ENCODE peak calls at places on chromosomes 12 and 14, in six cellular contexts. One of them, this sample, is unnamed.

GRCh38 chr12:65781681-65782269 is 42.5 kb upstream of the HMGA2 start:
- DNase-seq in H1: no peak
- DNase-seq in H9: no peak
- DNase-seq in mesenchymal stem cell: no peak
- DNase-seq in neuronal stem cell: no peak
- DNase-seq in IMR-90: no peak
- DNase-seq in this sample: no peak

GRCh38 chr12:4870423-4870822 is 39.3 kb upstream of the KCNA1 start:
- DNase-seq in H1: no peak
- DNase-seq in IMR-90: no peak
- DNase-seq in H9: no peak
- DNase-seq in mesenchymal stem cell: no peak
- DNase-seq in neuronal stem cell: no peak
- DNase-seq in this sample: no peak

GRCh38 chr12:1719139-1719538 is 28.3 kb downstream of the ADIPOR2 start:
- DNase-seq in H9: no peak
- DNase-seq in neuronal stem cell: no peak
- DNase-seq in IMR-90: no peak
- DNase-seq in mesenchymal stem cell: no peak
- DNase-seq in H1: no peak
- DNase-seq in this sample: no peak

GRCh38 chr14:102786758-102787157 is 9.5 kb downstream of the TRAF3 start:
- DNase-seq in H9: no peak
- DNase-seq in H1: no peak
- DNase-seq in neuronal stem cell: no peak
- DNase-seq in IMR-90: peak; percentile 47
- DNase-seq in mesenchymal stem cell: no peak
- DNase-seq in this sample: peak; percentile 71

GRCh38 chr12:52234226-52234810 is 1.3 kb downstream of the KRT7 start:
- DNase-seq in H1: no peak
- DNase-seq in neuronal stem cell: no peak
- DNase-seq in IMR-90: no peak
- DNase-seq in H9: no peak
- DNase-seq in mesenchymal stem cell: no peak
- DNase-seq in this sample: no peak

GRCh38 chr14:101004176-101004575 is 100.7 kb upstream of the RTL1 start:
- DNase-seq in mesenchymal stem cell: no peak
- DNase-seq in neuronal stem cell: no peak
- DNase-seq in IMR-90: no peak
- DNase-seq in H9: no peak
- DNase-seq in H1: no peak
- DNase-seq in this sample: no peak

GRCh38 chr14:74558655-74559054 is 53.4 kb downstream of the LTBP2 start:
- DNase-seq in IMR-90: peak; percentile 69
- DNase-seq in H9: no peak
- DNase-seq in neuronal stem cell: no peak
- DNase-seq in mesenchymal stem cell: no peak
- DNase-seq in H1: no peak
- DNase-seq in this sample: no peak

GRCh38 chr14:72808564-72808963 is 85.3 kb downstream of the DPF3 start:
- DNase-seq in mesenchymal stem cell: no peak
- DNase-seq in IMR-90: no peak
- DNase-seq in H1: no peak
- DNase-seq in neuronal stem cell: no peak
- DNase-seq in H9: no peak
- DNase-seq in this sample: no peak

GRCh38 chr12:104426926-104427546 is 29.7 kb upstream of the CHST11 start:
- DNase-seq in H9: no peak
- DNase-seq in H1: no peak
- DNase-seq in neuronal stem cell: no peak
- DNase-seq in mesenchymal stem cell: peak; percentile 83
- DNase-seq in IMR-90: peak; percentile 70
- DNase-seq in this sample: peak; percentile 55

GRCh38 chr12:49838973-49839633 is 3.8 kb downstream of the BCDIN3D start:
- DNase-seq in H1: no peak
- DNase-seq in mesenchymal stem cell: peak; percentile 59
- DNase-seq in H9: no peak
- DNase-seq in neuronal stem cell: no peak
- DNase-seq in IMR-90: peak; percentile 35
- DNase-seq in this sample: peak; percentile 44

GRCh38 chr12:44117368-44117767 is 281.5 kb downstream of the TMEM117 start:
- DNase-seq in neuronal stem cell: no peak
- DNase-seq in mesenchymal stem cell: no peak
- DNase-seq in H1: no peak
- DNase-seq in H9: no peak
- DNase-seq in IMR-90: peak; percentile 2
- DNase-seq in this sample: no peak

GRCh38 chr14:102758087-102758486 is 19.2 kb upstream of the TRAF3 start:
- DNase-seq in mesenchymal stem cell: no peak
- DNase-seq in H9: no peak
- DNase-seq in H1: no peak
- DNase-seq in neuronal stem cell: no peak
- DNase-seq in IMR-90: no peak
- DNase-seq in this sample: no peak

GRCh38 chr14:69002069-69002468 is 23.0 kb upstream of the ACTN1 start:
- DNase-seq in mesenchymal stem cell: peak; percentile 61
- DNase-seq in neuronal stem cell: no peak
- DNase-seq in H9: peak; percentile 67
- DNase-seq in IMR-90: no peak
- DNase-seq in H1: no peak
- DNase-seq in this sample: peak; percentile 85

GRCh38 chr12:124085419-124085818 is 112.4 kb downstream of the ZNF664 start:
- DNase-seq in neuronal stem cell: no peak
- DNase-seq in H9: no peak
- DNase-seq in H1: no peak
- DNase-seq in IMR-90: no peak
- DNase-seq in mesenchymal stem cell: no peak
- DNase-seq in this sample: no peak

GRCh38 chr12:130280226-130280625 is 57.5 kb upstream of the PIWIL1 start:
- DNase-seq in H9: no peak
- DNase-seq in mesenchymal stem cell: no peak
- DNase-seq in IMR-90: no peak
- DNase-seq in neuronal stem cell: no peak
- DNase-seq in H1: no peak
- DNase-seq in this sample: no peak
- H3K14ac ChIP-seq in H9: no peak overlapping the region
- H3K14ac ChIP-seq in mesenchymal stem cell: no peak overlapping the region
- H3K14ac ChIP-seq in IMR-90: no peak overlapping the region
- H3K14ac ChIP-seq in neuronal stem cell: no peak overlapping the region
- H3K14ac ChIP-seq in H1: no peak overlapping the region
- H3K14ac ChIP-seq in this sample: no peak overlapping the region

GRCh38 chr12:86723326-86723725 is 467.1 kb upstream of the MGAT4C start:
- DNase-seq in H1: no peak
- DNase-seq in neuronal stem cell: no peak
- DNase-seq in mesenchymal stem cell: no peak
- DNase-seq in H9: no peak
- DNase-seq in IMR-90: no peak
- DNase-seq in this sample: no peak
- H2AFZ ChIP-seq in H1: no peak overlapping the region
- H2AFZ ChIP-seq in neuronal stem cell: peak overlapping the region; percentile 81
- H2AFZ ChIP-seq in mesenchymal stem cell: no peak overlapping the region
- H2AFZ ChIP-seq in H9: peak overlapping the region; percentile 95
- H2AFZ ChIP-seq in IMR-90: peak overlapping the region; percentile 28
- H2AFZ ChIP-seq in this sample: no peak overlapping the region

DNA sequence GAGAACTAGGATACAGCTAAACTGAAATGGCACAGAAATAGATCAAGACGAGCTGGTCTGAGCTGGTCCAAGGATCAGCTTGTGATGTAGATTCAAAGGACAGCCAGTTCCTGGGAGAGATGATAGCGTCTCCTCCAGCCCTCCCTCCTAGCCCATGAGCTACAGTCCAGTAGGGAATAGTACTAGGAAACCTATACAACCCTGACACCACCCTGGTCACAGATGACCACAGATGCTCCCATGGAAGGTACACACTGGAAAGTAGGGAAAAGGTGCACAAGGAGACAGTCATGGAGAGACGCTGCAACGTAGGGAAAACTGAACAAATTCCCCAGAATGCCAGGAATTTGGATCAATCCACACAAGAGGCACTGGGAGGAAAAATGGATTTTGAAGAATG is 6.9 kb downstream of the GCH1 start:
- DNase-seq in H9: no peak
- DNase-seq in mesenchymal stem cell: no peak
- DNase-seq in IMR-90: no peak
- DNase-seq in H1: no peak
- DNase-seq in neuronal stem cell: no peak
- DNase-seq in this sample: no peak
- H3K14ac ChIP-seq in H9: no peak overlapping the region
- H3K14ac ChIP-seq in mesenchymal stem cell: no peak overlapping the region
- H3K14ac ChIP-seq in IMR-90: peak overlapping the region; percentile 63
- H3K14ac ChIP-seq in H1: no peak overlapping the region
- H3K14ac ChIP-seq in neuronal stem cell: no peak overlapping the region
- H3K14ac ChIP-seq in this sample: no peak overlapping the region

GRCh38 chr12:122064780-122065588 is 13.6 kb upstream of the MLXIP start:
- DNase-seq in neuronal stem cell: no peak
- DNase-seq in H9: peak; percentile 86
- DNase-seq in mesenchymal stem cell: peak; percentile 96
- DNase-seq in H1: no peak
- DNase-seq in IMR-90: peak; percentile 86
- DNase-seq in this sample: no peak

GRCh38 chr12:122061253-122061652 is 17.3 kb upstream of the MLXIP start:
- DNase-seq in IMR-90: no peak
- DNase-seq in mesenchymal stem cell: no peak
- DNase-seq in neuronal stem cell: no peak
- DNase-seq in H9: no peak
- DNase-seq in H1: no peak
- DNase-seq in this sample: no peak

GRCh38 chr12:122063691-122064033 is 14.9 kb upstream of the MLXIP start:
- DNase-seq in mesenchymal stem cell: no peak
- DNase-seq in IMR-90: no peak
- DNase-seq in neuronal stem cell: no peak
- DNase-seq in H9: peak; percentile 80
- DNase-seq in H1: no peak
- DNase-seq in this sample: no peak

GRCh38 chr12:122064034-122064777 is 14.3 kb upstream of the MLXIP start:
- DNase-seq in neuronal stem cell: peak; percentile 65
- DNase-seq in H1: peak; percentile 88
- DNase-seq in IMR-90: peak; percentile 90
- DNase-seq in H9: peak; percentile 100
- DNase-seq in mesenchymal stem cell: peak; percentile 99
- DNase-seq in this sample: peak; percentile 94

DNA sequence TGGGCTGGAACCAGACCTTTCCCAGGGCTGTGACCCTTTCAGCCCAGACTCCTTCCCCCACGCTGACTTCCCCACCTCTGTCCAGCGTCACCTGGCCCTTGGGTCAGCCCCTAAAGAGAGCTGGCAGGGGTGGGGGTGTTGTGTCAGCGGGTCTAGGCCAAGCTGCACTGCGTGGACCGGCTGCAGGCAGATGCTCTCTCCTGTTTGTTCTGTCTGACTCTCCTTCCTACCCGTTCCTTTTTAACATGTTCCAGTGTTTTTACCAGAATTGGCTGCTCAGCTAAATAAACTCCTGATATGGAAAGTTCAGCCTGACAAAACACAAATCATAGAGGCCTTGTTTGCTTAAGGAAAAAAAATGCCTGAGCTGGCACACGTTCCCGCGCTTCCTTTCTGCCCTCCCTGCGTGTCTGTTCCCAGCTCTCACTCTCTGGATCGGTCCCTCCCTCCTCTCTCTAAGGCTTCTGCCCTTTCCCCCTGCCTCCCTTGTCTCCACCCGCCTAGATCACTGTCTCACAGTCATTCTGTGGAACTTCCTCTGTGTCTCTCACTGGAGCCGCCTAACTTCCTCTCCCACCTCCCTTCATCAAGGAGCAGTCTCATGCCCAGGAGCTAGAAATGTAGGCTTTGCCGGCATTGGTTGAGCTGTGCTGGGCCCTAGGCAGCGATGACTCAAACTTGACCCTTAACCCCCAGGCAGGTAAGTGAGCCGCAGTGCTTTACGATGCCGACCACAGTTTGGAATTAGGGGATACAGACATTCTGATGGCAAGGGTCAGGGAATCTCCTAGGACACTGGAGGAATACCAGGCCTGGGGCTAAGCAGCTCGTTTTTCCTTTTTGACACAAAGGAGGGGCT is 15.5 kb upstream of the MLXIP start:
- DNase-seq in H9: peak; percentile 77
- DNase-seq in IMR-90: peak; percentile 66
- DNase-seq in mesenchymal stem cell: peak; percentile 90
- DNase-seq in H1: no peak
- DNase-seq in neuronal stem cell: no peak
- DNase-seq in this sample: peak; percentile 83
- H2AFZ ChIP-seq in H9: no peak overlapping the region
- H2AFZ ChIP-seq in IMR-90: peak overlapping the region; percentile 90
- H2AFZ ChIP-seq in mesenchymal stem cell: peak overlapping the region; percentile 6
- H2AFZ ChIP-seq in H1: no peak overlapping the region
- H2AFZ ChIP-seq in neuronal stem cell: peak overlapping the region; percentile 69
- H2AFZ ChIP-seq in this sample: peak overlapping the region; percentile 38

GRCh38 chr14:35750202-35750904 is 58.7 kb downstream of the RALGAPA1 start:
- DNase-seq in IMR-90: no peak
- DNase-seq in H9: no peak
- DNase-seq in mesenchymal stem cell: no peak
- DNase-seq in neuronal stem cell: no peak
- DNase-seq in H1: no peak
- DNase-seq in this sample: no peak

GRCh38 chr14:35742448-35742847 is 66.6 kb downstream of the RALGAPA1 start:
- DNase-seq in H1: no peak
- DNase-seq in mesenchymal stem cell: no peak
- DNase-seq in IMR-90: no peak
- DNase-seq in H9: no peak
- DNase-seq in neuronal stem cell: no peak
- DNase-seq in this sample: no peak

GRCh38 chr14:35742032-35742371 is 67.1 kb downstream of the RALGAPA1 start:
- DNase-seq in mesenchymal stem cell: no peak
- DNase-seq in neuronal stem cell: no peak
- DNase-seq in H1: no peak
- DNase-seq in IMR-90: no peak
- DNase-seq in H9: no peak
- DNase-seq in this sample: no peak

GRCh38 chr14:35752380-35752779 is 56.7 kb downstream of the RALGAPA1 start:
- DNase-seq in H9: no peak
- DNase-seq in mesenchymal stem cell: no peak
- DNase-seq in H1: no peak
- DNase-seq in IMR-90: no peak
- DNase-seq in neuronal stem cell: no peak
- DNase-seq in this sample: no peak

GRCh38 chr14:35747379-35747778 is 61.7 kb downstream of the RALGAPA1 start:
- DNase-seq in H9: no peak
- DNase-seq in neuronal stem cell: no peak
- DNase-seq in mesenchymal stem cell: peak; percentile 11
- DNase-seq in H1: no peak
- DNase-seq in IMR-90: peak; percentile 61
- DNase-seq in this sample: no peak
- H3K14ac ChIP-seq in H9: no peak overlapping the region
- H3K14ac ChIP-seq in neuronal stem cell: no peak overlapping the region
- H3K14ac ChIP-seq in mesenchymal stem cell: no peak overlapping the region
- H3K14ac ChIP-seq in H1: no peak overlapping the region
- H3K14ac ChIP-seq in IMR-90: peak overlapping the region; percentile 41
- H3K14ac ChIP-seq in this sample: no peak overlapping the region